ENCODE peak calls at places on chromosomes 11 and 22, in nine cellular contexts. F is MM.1S; V is midbrain; O is activated CD4-positive, alpha-beta T cell treated with anti-CD3 and anti-CD28 coated beads, Interleukin-2, amount 50 U/mL, for 24 hours; Q is hypothalamus; W is putamen; J is GM03348; K is bronchial epithelial cell; X is dorsolateral prefrontal cortex. C is an unnamed sample.
A peak's percentile ranks its signal among the peaks of the same experiment; 100 is the strongest.

GRCh38 chr11:102528618-102529017 is 1.9 kb downstream of the MMP7 start:
- DNase-seq in F (no peak), V (no peak), O (no peak), Q (no peak), W (no peak), J (no peak), K (no peak), X (no peak), C (no peak)

GRCh38 chr22:39510529-39511149 is 8.5 kb downstream of the MIEF1 start:
- DNase-seq in F (no peak), V (no peak), O (no peak), Q (no peak), W (no peak), J (no peak), K (no peak), X (no peak), C (no peak)

GRCh38 chr11:49208006-49208721 is at the start of gene FOLH1:
- DNase-seq in F (peak; percentile 38), V (peak; percentile 48), O (no peak), Q (no peak), W (peak; percentile 61), J (peak; percentile 26), K (peak; percentile 8), X (peak; percentile 45), C (peak; percentile 2)

GRCh38 chr11:98069861-98070260 is 950.9 kb upstream of the CNTN5 start:
- DNase-seq in F (no peak), V (no peak), O (no peak), Q (no peak), W (no peak), J (no peak), K (no peak), X (no peak), C (no peak)

GRCh38 chr11:104380358-104380757 is 216.4 kb upstream of the PDGFD start:
- DNase-seq in F (no peak), V (no peak), O (no peak), Q (no peak), W (no peak), J (no peak), K (no peak), X (no peak), C (no peak)

GRCh38 chr11:75320643-75321042 is 30.8 kb downstream of the ARRB1 start:
- DNase-seq in F (no peak), V (no peak), O (no peak), Q (no peak), W (no peak), J (no peak), K (no peak), X (no peak), C (no peak)

GRCh38 chr11:57180141-57180561 is 1.6 kb upstream of the LRRC55 start:
- DNase-seq in F (no peak), V (no peak), O (no peak), Q (no peak), W (peak; percentile 27), J (no peak), K (no peak), X (no peak), C (no peak)

GRCh38 chr11:35173011-35173511 is 34.1 kb downstream of the CD44 start:
- DNase-seq in F (peak; percentile 79), V (no peak), O (no peak), Q (no peak), W (no peak), J (no peak), K (no peak), X (no peak), C (no peak)

GRCh38 chr11:126231725-126232459 is 20.3 kb downstream of the FAM118B start:
- DNase-seq in F (no peak), V (no peak), O (no peak), Q (no peak), W (no peak), J (no peak), K (peak; percentile 3), X (no peak), C (no peak)

GRCh38 chr11:31786996-31787685 is 24.0 kb downstream of the PAX6 start:
- DNase-seq in F (no peak), V (no peak), O (no peak), Q (no peak), W (peak; percentile 68), J (no peak), K (no peak), X (peak; percentile 51), C (no peak)

GRCh38 chr11:11780843-11781242 is 60.9 kb upstream of the USP47 start:
- DNase-seq in F (no peak), V (no peak), O (no peak), Q (no peak), W (no peak), J (no peak), K (no peak), X (no peak), C (no peak)

GRCh38 chr11:120339394-120339890 is 3.2 kb downstream of the ARHGEF12 start:
- DNase-seq in F (peak; percentile 60), V (peak; percentile 69), O (no peak), Q (no peak), W (peak; percentile 71), J (peak; percentile 52), K (peak; percentile 63), X (no peak), C (no peak)

GRCh38 chr11:122954455-122954854 is 27.2 kb downstream of the BSX start:
- DNase-seq in F (no peak), V (no peak), O (no peak), Q (no peak), W (no peak), J (no peak), K (no peak), X (no peak), C (no peak)

GRCh38 chr22:19819209-19819910 is 35.3 kb downstream of the GNB1L start:
- DNase-seq in F (no peak), V (no peak), O (no peak), Q (no peak), W (no peak), J (no peak), K (no peak), X (peak; percentile 13), C (no peak)

GRCh38 chr11:92793189-92793588 is 176.3 kb upstream of the MTNR1B start:
- DNase-seq in F (no peak), V (no peak), O (no peak), Q (no peak), W (no peak), J (no peak), K (no peak), X (no peak), C (no peak)

GRCh38 chr11:120400564-120401364 is 64.6 kb downstream of the ARHGEF12 start:
- DNase-seq in F (no peak), V (no peak), O (no peak), Q (no peak), W (no peak), J (peak; percentile 82), K (peak; percentile 99), X (no peak), C (peak; percentile 96)

GRCh38 chr11:67614730-67615454 is 8.2 kb downstream of the NDUFV1 start:
- DNase-seq in F (no peak), V (no peak), O (no peak), Q (no peak), W (no peak), J (peak; percentile 5), K (no peak), X (no peak), C (no peak)

GRCh38 chr11:5171856-5172255 is 17.3 kb upstream of the OR52A1 start:
- DNase-seq in F (no peak), V (no peak), O (no peak), Q (no peak), W (no peak), J (no peak), K (no peak), X (no peak), C (no peak)

GRCh38 chr22:30044369-30044768 is 35.9 kb upstream of the HORMAD2 start:
- DNase-seq in F (no peak), V (no peak), O (no peak), Q (no peak), W (no peak), J (peak; percentile 86), K (peak; percentile 88), X (no peak), C (peak; percentile 93)

GRCh38 chr11:28910926-28911325 is 802.7 kb downstream of the METTL15 start:
- DNase-seq in F (no peak), V (no peak), O (no peak), Q (no peak), W (no peak), J (no peak), K (no peak), X (no peak), C (no peak)

GRCh38 chr22:22440188-22440587 is 68.4 kb downstream of the ZNF280B start:
- DNase-seq in F (no peak), V (no peak), O (no peak), Q (no peak), W (no peak), J (no peak), K (no peak), X (no peak), C (no peak)

GRCh38 chr11:14537134-14537599 is 17.0 kb upstream of the PSMA1 start:
- DNase-seq in F (peak; percentile 61), V (peak; percentile 36), O (no peak), Q (no peak), W (no peak), J (peak; percentile 68), K (peak; percentile 12), X (no peak), C (no peak)

GRCh38 chr22:47172771-47173534 is 410.5 kb downstream of the TBC1D22A start:
- DNase-seq in F (no peak), V (no peak), O (no peak), Q (no peak), W (no peak), J (no peak), K (no peak), X (peak; percentile 22), C (no peak)

GRCh38 chr22:24426859-24427499 is 420 bp upstream of the ADORA2A start:
- DNase-seq in F (no peak), V (no peak), O (no peak), Q (no peak), W (no peak), J (no peak), K (no peak), X (no peak), C (no peak)

GRCh38 chr11:45745065-45745811 is 59.7 kb upstream of the SLC35C1 start:
- DNase-seq in F (no peak), V (peak; percentile 39), O (no peak), Q (peak; percentile 39), W (peak; percentile 60), J (no peak), K (no peak), X (peak; percentile 46), C (no peak)

GRCh38 chr11:94574193-94574961 is 7.2 kb downstream of the PIWIL4 start:
- DNase-seq in F (no peak), V (no peak), O (no peak), Q (no peak), W (no peak), J (peak; percentile 55), K (no peak), X (no peak), C (no peak)